ENCODE peak calls at places on chromosomes 7 and 10, in nine cellular contexts. G is spleen, C is heart left ventricle, D is upper lobe of left lung, K is suprapubic skin, N is IMR-90, L is right lobe of liver, B is stomach, W is ovary. I is an unnamed sample.

GRCh38 chr10:113056468-113057021 is 106.5 kb downstream of the TCF7L2 start:
- DNase-seq in G (no peak), C (no peak), D (no peak), K (no peak), N (peak; percentile 82), L (no peak), B (no peak), W (no peak), I (no peak)

GRCh38 chr7:155560196-155560595 is 13.8 kb upstream of the CNPY1 start:
- DNase-seq in G (peak; percentile 33), C (no peak), D (no peak), K (no peak), N (no peak), L (no peak), B (no peak), W (no peak), I (no peak)

GRCh38 chr10:11213156-11213555 is 195.5 kb downstream of the CELF2 start:
- DNase-seq in G (no peak), C (no peak), D (no peak), K (no peak), N (no peak), L (no peak), B (no peak), W (no peak), I (no peak)

GRCh38 chr7:45696476-45696875 is 122.3 kb downstream of the ADCY1 start:
- DNase-seq in G (peak; percentile 28), C (no peak), D (peak; percentile 7), K (peak; percentile 58), N (no peak), L (peak; percentile 42), B (peak; percentile 9), W (no peak), I (no peak)

GRCh38 chr7:108286290-108286904 is 156.2 kb upstream of the LAMB4 start:
- DNase-seq in G (no peak), C (no peak), D (no peak), K (no peak), N (no peak), L (no peak), B (no peak), W (no peak), I (no peak)

GRCh38 chr7:100476108-100476780 is 2.8 kb downstream of the TSC22D4 start:
- DNase-seq in G (peak; percentile 76), C (peak; percentile 58), D (no peak), K (no peak), N (no peak), L (no peak), B (no peak), W (no peak), I (no peak)

GRCh38 chr7:111014074-111014473 is 76.9 kb upstream of the LRRN3 start:
- DNase-seq in G (no peak), C (no peak), D (peak; percentile 71), K (no peak), N (peak; percentile 9), L (peak; percentile 55), B (no peak), W (no peak), I (no peak)

GRCh38 chr10:30701471-30702173 is 72.1 kb upstream of the LYZL2 start:
- DNase-seq in G (peak; percentile 90), C (no peak), D (peak; percentile 46), K (no peak), N (peak; percentile 75), L (no peak), B (peak; percentile 31), W (no peak), I (peak; percentile 17)

GRCh38 chr10:132232553-132232949 is 45.8 kb downstream of the DPYSL4 start:
- DNase-seq in G (no peak), C (peak; percentile 69), D (peak; percentile 44), K (no peak), N (no peak), L (no peak), B (no peak), W (no peak), I (no peak)

GRCh38 chr10:109898666-109899577 is 24.4 kb downstream of the XPNPEP1 start:
- DNase-seq in G (no peak), C (peak; percentile 76), D (no peak), K (no peak), N (peak; percentile 55), L (peak; percentile 74), B (no peak), W (no peak), I (no peak)

GRCh38 chr10:78779339-78779955 is 289.3 kb upstream of the ZMIZ1 start:
- DNase-seq in G (peak; percentile 23), C (no peak), D (no peak), K (no peak), N (no peak), L (no peak), B (no peak), W (no peak), I (peak; percentile 27)

DNA sequence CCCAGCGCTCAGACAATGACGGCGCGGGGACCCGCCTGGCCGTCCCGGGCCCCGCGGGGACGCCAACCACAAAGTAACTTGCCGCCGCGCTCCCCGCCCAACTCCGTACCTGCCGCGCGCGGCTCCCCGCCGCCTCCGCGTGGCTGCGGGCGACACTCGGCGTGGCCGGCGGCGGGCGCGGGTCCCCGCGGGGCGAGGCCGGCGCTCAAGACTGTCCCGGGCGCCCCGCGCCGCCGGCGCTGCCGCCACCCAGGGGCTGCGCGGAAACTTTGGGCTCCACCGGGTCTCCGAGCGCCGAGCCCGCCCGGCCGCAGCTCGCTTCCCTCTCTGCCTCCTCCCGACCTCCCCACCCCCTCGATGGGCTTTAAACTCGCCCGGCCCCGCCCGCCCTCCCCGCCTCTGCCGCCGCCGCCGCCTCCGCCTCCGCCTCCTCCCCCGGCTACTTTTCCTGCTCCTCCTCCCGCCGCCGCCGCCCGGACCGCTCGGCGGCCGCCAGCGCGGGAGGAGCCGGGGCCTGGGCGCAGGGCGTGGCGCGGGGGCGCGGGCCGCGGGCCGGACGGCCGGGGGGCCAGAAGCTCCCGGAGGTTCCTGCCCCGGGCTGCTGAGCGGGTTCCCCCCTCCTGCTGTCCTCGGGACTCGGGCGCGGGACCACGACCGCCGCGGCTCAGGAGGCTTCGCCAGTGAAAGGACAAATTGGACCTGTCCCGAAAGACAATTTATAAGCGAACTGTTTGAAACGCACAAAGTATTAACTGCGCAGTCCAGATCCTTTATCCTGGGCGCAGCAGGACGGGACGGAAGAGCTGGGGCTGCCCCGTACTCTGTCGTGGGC is 10.6 kb upstream of the GRB10 start:
- DNase-seq in G (peak; percentile 90), C (peak; percentile 82), D (peak; percentile 64), K (no peak), N (peak; percentile 36), L (peak; percentile 88), B (peak; percentile 70), W (peak; percentile 64), I (peak; percentile 84)
- TF ChIP-seq POLR2A in G (no peak), C (peak; percentile 20), D (no peak), K (no peak), N (no peak), L (peak; percentile 57), B (no peak), W (no peak), I (peak; percentile 60)

DNA sequence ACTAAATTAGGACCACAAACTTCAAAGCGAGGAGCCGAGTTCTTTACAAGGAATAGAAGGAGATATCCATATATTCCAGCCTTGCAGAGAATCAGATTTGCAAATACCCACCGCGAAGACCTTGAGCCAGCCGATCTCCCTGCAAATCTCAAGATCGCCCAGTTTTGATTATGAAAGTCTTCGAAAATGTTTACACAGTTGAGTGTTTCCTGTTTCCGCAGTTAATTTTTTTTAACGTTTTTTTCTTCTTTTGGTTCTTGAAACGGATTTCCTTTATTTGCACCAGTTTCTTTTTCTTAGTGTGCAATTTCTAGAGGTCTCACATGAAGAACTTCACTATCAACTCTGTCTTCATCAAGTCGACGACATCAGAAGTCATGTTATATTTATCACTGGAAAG is 12.1 kb upstream of the SPAG6 start:
- DNase-seq in G (no peak), C (no peak), D (no peak), K (no peak), N (no peak), L (no peak), B (no peak), W (no peak), I (no peak)
- H3K27me3 ChIP-seq in G (peaks cover 43% of the 10 kb centered on the region), C (peaks cover 30% of the 10 kb centered on the region), D (peaks cover 43% of the 10 kb centered on the region), K (peaks cover 47% of the 10 kb centered on the region), N (peaks cover 46% of the 10 kb centered on the region), L (peaks cover 7% of the 10 kb centered on the region), B (peaks cover 30% of the 10 kb centered on the region), W (peaks cover 7% of the 10 kb centered on the region), I (peaks cover 42% of the 10 kb centered on the region)

GRCh38 chr7:93146465-93147127 is 1.6 kb downstream of the SAMD9L start:
- DNase-seq in G (no peak), C (no peak), D (peak; percentile 29), K (no peak), N (no peak), L (no peak), B (no peak), W (no peak), I (no peak)

GRCh38 chr7:93148727-93149126 is 542 bp upstream of the SAMD9L start:
- DNase-seq in G (no peak), C (no peak), D (no peak), K (no peak), N (no peak), L (no peak), B (no peak), W (no peak), I (no peak)

GRCh38 chr7:93146036-93146435 is 2.1 kb downstream of the SAMD9L start:
- DNase-seq in G (no peak), C (no peak), D (no peak), K (no peak), N (no peak), L (no peak), B (no peak), W (no peak), I (no peak)

GRCh38 chr7:93148135-93148534 is at the start of gene SAMD9L:
- DNase-seq in G (no peak), C (no peak), D (no peak), K (no peak), N (peak; percentile 28), L (no peak), B (no peak), W (no peak), I (no peak)

DNA sequence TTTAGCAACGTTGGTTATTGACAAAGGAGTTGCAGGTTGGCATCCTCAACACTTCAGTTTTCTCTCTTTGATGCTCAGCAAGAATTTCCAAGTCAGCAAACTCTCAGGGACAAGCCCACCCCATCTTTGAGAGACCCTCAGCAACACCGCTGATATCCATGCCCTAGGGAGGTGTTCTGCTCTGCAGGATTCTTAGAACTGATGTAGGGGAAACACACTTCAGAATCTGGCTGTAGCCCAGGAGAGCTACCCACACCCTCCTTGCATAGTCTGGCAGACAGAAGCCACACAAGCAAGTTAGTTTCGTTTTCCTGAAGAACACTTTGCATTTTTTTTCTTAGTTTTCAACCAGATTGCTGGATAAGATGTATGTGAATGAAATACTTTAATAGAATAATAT is 827 bp downstream of the SAMD9L start:
- DNase-seq in G (peak; percentile 64), C (peak; percentile 40), D (peak; percentile 55), K (no peak), N (peak; percentile 59), L (no peak), B (peak; percentile 27), W (no peak), I (peak; percentile 27)
- H3K4me3 ChIP-seq in G (peak overlapping the region; percentile 52), C (peak overlapping the region; percentile 31), D (peak overlapping the region; percentile 55), K (peak overlapping the region; percentile 49), N (peak overlapping the region; percentile 46), L (peak overlapping the region; percentile 17), B (peak overlapping the region; percentile 30), W (peak overlapping the region; percentile 34), I (no peak overlapping the region)

DNA sequence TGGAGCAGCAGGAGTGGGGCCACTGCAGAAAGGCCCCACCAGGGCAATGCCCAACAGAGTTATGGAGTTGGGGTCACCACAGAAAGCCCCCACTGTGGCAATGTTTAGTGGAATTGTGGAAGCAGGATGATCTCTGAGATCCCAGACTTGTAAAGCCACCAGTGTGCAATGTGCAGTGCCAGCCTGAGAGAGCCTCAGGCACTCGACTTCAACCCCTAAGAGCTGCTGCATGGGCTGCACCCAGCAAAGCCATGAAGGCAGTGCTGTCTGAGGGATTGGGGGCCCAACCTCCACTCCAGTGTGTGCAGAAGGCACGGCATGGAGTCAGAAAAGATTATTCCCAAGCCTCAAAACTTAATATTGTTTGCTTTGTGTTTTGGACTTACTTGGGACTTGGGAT is 20.4 kb downstream of the SAMD9 start:
- DNase-seq in G (no peak), C (no peak), D (no peak), K (no peak), N (no peak), L (no peak), B (no peak), W (no peak), I (no peak)
- TF ChIP-seq POLR2A in G (no peak), C (no peak), D (no peak), K (no peak), N (no peak), L (no peak), B (no peak), W (no peak), I (no peak)

I was measured in body of pancreas.